ENCODE peak calls at places on chromosome 1, in nine cellular contexts. I is hepatocyte, J is OCI-LY7, O is GM23248, D is GM23338, P is SK-N-SH, N is HCT116, U is PC-3, Q is MM.1S. K is an unnamed sample.

GRCh38 chr1:146031476-146031875 is 9.9 kb upstream of the HJV start:
- DNase-seq in I (no peak), J (no peak), O (no peak), D (no peak), P (no peak), N (no peak), U (no peak), Q (no peak), K (no peak)

GRCh38 chr1:31617917-31618746 is 643 bp downstream of the HCRTR1 start:
- DNase-seq in I (peak; percentile 83), J (peak; percentile 35), O (peak; percentile 70), D (peak; percentile 86), P (peak; percentile 94), N (no peak), U (peak; percentile 54), Q (peak; percentile 31), K (peak; percentile 90)

GRCh38 chr1:53367503-53368313 is 39.8 kb upstream of the LRP8 start:
- DNase-seq in I (no peak), J (peak; percentile 82), O (no peak), D (no peak), P (peak; percentile 58), N (no peak), U (no peak), Q (peak; percentile 69), K (no peak)

GRCh38 chr1:168629466-168629865 is 53.1 kb downstream of the XCL1 start:
- DNase-seq in I (no peak), J (no peak), O (peak; percentile 42), D (no peak), P (no peak), N (no peak), U (peak; percentile 29), Q (no peak), K (no peak)

GRCh38 chr1:3113741-3114056 is 44.7 kb downstream of the PRDM16 start:
- DNase-seq in I (no peak), J (no peak), O (no peak), D (no peak), P (no peak), N (no peak), U (no peak), Q (no peak), K (no peak)

GRCh38 chr1:65812065-65812464 is 19.4 kb downstream of the PDE4B start:
- DNase-seq in I (no peak), J (no peak), O (peak; percentile 94), D (peak; percentile 30), P (no peak), N (peak; percentile 45), U (peak; percentile 82), Q (peak; percentile 98), K (no peak)

GRCh38 chr1:183236158-183236725 is 50.2 kb downstream of the LAMC2 start:
- DNase-seq in I (peak; percentile 78), J (no peak), O (no peak), D (no peak), P (no peak), N (no peak), U (no peak), Q (no peak), K (peak; percentile 68)

GRCh38 chr1:200130552-200130951 is 103.0 kb downstream of the NR5A2 start:
- DNase-seq in I (no peak), J (no peak), O (peak; percentile 33), D (no peak), P (no peak), N (no peak), U (peak; percentile 91), Q (no peak), K (no peak)

GRCh38 chr1:112805155-112805853 is 90.2 kb upstream of the PPM1J start:
- DNase-seq in I (no peak), J (no peak), O (no peak), D (no peak), P (no peak), N (no peak), U (no peak), Q (no peak), K (no peak)

GRCh38 chr1:6462412-6463119 is 3.4 kb downstream of the TNFRSF25 start:
- DNase-seq in I (no peak), J (no peak), O (no peak), D (no peak), P (no peak), N (no peak), U (no peak), Q (no peak), K (no peak)

GRCh38 chr1:51192213-51192843 is 43.7 kb upstream of the RNF11 start:
- DNase-seq in I (peak; percentile 83), J (peak; percentile 65), O (peak; percentile 85), D (peak; percentile 87), P (peak; percentile 41), N (peak; percentile 63), U (peak; percentile 89), Q (peak; percentile 70), K (peak; percentile 83)

GRCh38 chr1:182698977-182699672 is 14.7 kb upstream of the RGS8 start:
- DNase-seq in I (no peak), J (no peak), O (no peak), D (no peak), P (no peak), N (no peak), U (no peak), Q (no peak), K (no peak)

GRCh38 chr1:53130878-53131589 is 11.4 kb downstream of the SLC1A7 start:
- DNase-seq in I (no peak), J (no peak), O (no peak), D (no peak), P (no peak), N (no peak), U (no peak), Q (no peak), K (no peak)

GRCh38 chr1:220924331-220924730 is 45.1 kb downstream of the HLX start:
- DNase-seq in I (no peak), J (no peak), O (peak; percentile 25), D (no peak), P (no peak), N (no peak), U (peak; percentile 68), Q (no peak), K (no peak)

GRCh38 chr1:15950763-15951295 is 25.1 kb downstream of the ZBTB17 start:
- DNase-seq in I (peak; percentile 78), J (no peak), O (peak; percentile 92), D (no peak), P (no peak), N (no peak), U (no peak), Q (no peak), K (no peak)

GRCh38 chr1:164640673-164641352 is 81.8 kb downstream of the PBX1 start:
- DNase-seq in I (no peak), J (no peak), O (no peak), D (no peak), P (no peak), N (no peak), U (peak; percentile 57), Q (no peak), K (no peak)

GRCh38 chr1:104791030-104791429 is 1041.3 kb downstream of the AMY1C start:
- DNase-seq in I (no peak), J (no peak), O (no peak), D (no peak), P (no peak), N (no peak), U (no peak), Q (no peak), K (no peak)
- TF ChIP-seq EZH2phosphoT487 in I (no peak), J (no peak), O (no peak), D (no peak), P (no peak), N (no peak), U (no peak), Q (no peak), K (no peak)

DNA sequence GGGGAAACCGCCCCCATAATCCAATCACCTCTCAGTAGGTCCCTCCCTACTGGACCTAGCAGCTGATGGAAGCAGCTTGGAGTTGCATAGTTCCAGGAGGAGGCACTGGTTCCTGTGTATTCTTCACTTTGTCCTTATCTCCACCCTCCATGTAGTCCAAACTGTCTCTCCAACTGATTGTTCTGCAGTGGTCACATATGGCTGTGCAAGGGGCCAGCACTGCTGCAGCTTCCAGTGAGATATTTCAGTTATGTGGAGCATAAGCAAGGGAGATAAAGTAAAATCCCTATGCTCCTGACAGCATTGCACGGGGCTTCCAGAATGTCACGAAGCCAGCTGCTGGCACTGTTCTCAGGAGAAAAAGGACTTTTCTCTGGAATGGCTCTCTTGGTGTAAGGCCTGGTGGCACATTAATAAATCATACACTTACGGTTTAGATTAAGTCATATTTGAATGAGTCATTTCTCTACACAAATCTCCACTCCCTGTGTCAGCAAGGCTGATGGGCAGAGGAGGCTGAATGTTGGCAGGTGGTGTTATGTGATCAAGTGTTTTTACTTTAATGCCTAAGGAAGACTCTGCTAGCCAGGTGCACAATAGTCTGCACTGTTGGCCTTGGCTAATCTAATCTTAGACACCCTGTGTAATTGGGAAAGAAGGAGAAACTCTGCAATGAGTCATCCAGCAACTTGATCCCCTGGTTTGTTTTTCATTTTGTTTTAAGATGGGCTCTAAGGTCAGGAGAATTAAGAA is 93.4 kb downstream of the KCNK1 start:
- DNase-seq in I (peak; percentile 47), J (no peak), O (peak; percentile 18), D (no peak), P (no peak), N (peak; percentile 77), U (peak; percentile 91), Q (no peak), K (no peak)
- TF ChIP-seq EZH2phosphoT487 in I (no peak), J (no peak), O (no peak), D (no peak), P (no peak), N (no peak), U (no peak), Q (no peak), K (no peak)

GRCh38 chr1:150971583-150972416 is 2.8 kb downstream of the CERS2 start:
- DNase-seq in I (peak; percentile 55), J (peak; percentile 32), O (peak; percentile 54), D (peak; percentile 67), P (peak; percentile 39), N (no peak), U (no peak), Q (no peak), K (peak; percentile 58)

GRCh38 chr1:150973258-150973825 is 1.3 kb downstream of the CERS2 start:
- DNase-seq in I (no peak), J (peak; percentile 21), O (peak; percentile 61), D (no peak), P (peak; percentile 58), N (no peak), U (no peak), Q (peak; percentile 40), K (peak; percentile 26)

GRCh38 chr1:150972417-150972940 is 2.2 kb downstream of the CERS2 start:
- DNase-seq in I (no peak), J (no peak), O (no peak), D (no peak), P (no peak), N (no peak), U (no peak), Q (no peak), K (no peak)

GRCh38 chr1:150974580-150975478 is at the start of gene CERS2:
- DNase-seq in I (peak; percentile 95), J (peak; percentile 74), O (peak; percentile 94), D (peak; percentile 87), P (peak; percentile 95), N (no peak), U (peak; percentile 89), Q (peak; percentile 93), K (peak; percentile 94)

GRCh38 chr1:150973826-150974579 is 632 bp downstream of the CERS2 start:
- DNase-seq in I (peak; percentile 69), J (peak; percentile 71), O (peak; percentile 64), D (peak; percentile 53), P (peak; percentile 83), N (no peak), U (peak; percentile 54), Q (peak; percentile 47), K (peak; percentile 75)
- TF ChIP-seq EZH2phosphoT487 in I (no peak), J (no peak), O (no peak), D (no peak), P (no peak), N (no peak), U (no peak), Q (no peak), K (no peak)

GRCh38 chr1:63087966-63088365 is 234.4 kb upstream of the FOXD3 start:
- DNase-seq in I (peak; percentile 20), J (no peak), O (peak; percentile 19), D (peak; percentile 91), P (peak; percentile 71), N (no peak), U (no peak), Q (no peak), K (peak; percentile 88)
- TF ChIP-seq EZH2phosphoT487 in I (no peak), J (no peak), O (no peak), D (no peak), P (no peak), N (no peak), U (no peak), Q (no peak), K (no peak)